ENCODE peak calls at places on chromosomes 13 and 19, in five cellular contexts. One of them, this sample, is unnamed.

GRCh38 chr19:17323973-17324327 is 10.7 kb downstream of the ANO8 start:
- DNase-seq in activated CD4-positive, alpha-beta T cell treated with anti-CD3 and anti-CD28 coated beads, Interleukin-2, amount 50 U/mL, for 48 hours: no peak
- DNase-seq in GM03348: no peak
- DNase-seq in foreskin keratinocyte: no peak
- DNase-seq in stimulated activated CD4-positive, alpha-beta T cell treated with anti-CD3 and anti-CD28 coated beads, Interleukin-2, amount 100 ng/mL, for 24 hours: no peak
- DNase-seq in this sample: no peak

GRCh38 chr19:55633866-55634265 is 6.9 kb upstream of the ZNF580 start:
- DNase-seq in activated CD4-positive, alpha-beta T cell treated with anti-CD3 and anti-CD28 coated beads, Interleukin-2, amount 50 U/mL, for 48 hours: no peak
- DNase-seq in GM03348: no peak
- DNase-seq in foreskin keratinocyte: no peak
- DNase-seq in stimulated activated CD4-positive, alpha-beta T cell treated with anti-CD3 and anti-CD28 coated beads, Interleukin-2, amount 100 ng/mL, for 24 hours: no peak
- DNase-seq in this sample: no peak

GRCh38 chr13:60590775-60591174 is 193.8 kb downstream of the TDRD3 start:
- DNase-seq in activated CD4-positive, alpha-beta T cell treated with anti-CD3 and anti-CD28 coated beads, Interleukin-2, amount 50 U/mL, for 48 hours: no peak
- DNase-seq in GM03348: peak
- DNase-seq in foreskin keratinocyte: no peak
- DNase-seq in stimulated activated CD4-positive, alpha-beta T cell treated with anti-CD3 and anti-CD28 coated beads, Interleukin-2, amount 100 ng/mL, for 24 hours: no peak
- DNase-seq in this sample: no peak

GRCh38 chr19:16366433-16367268 is 42.0 kb downstream of the KLF2 start:
- DNase-seq in activated CD4-positive, alpha-beta T cell treated with anti-CD3 and anti-CD28 coated beads, Interleukin-2, amount 50 U/mL, for 48 hours: peak
- DNase-seq in GM03348: no peak
- DNase-seq in foreskin keratinocyte: no peak
- DNase-seq in stimulated activated CD4-positive, alpha-beta T cell treated with anti-CD3 and anti-CD28 coated beads, Interleukin-2, amount 100 ng/mL, for 24 hours: no peak
- DNase-seq in this sample: no peak

GRCh38 chr19:48351341-48351752 is 12.4 kb downstream of the TMEM143 start:
- DNase-seq in activated CD4-positive, alpha-beta T cell treated with anti-CD3 and anti-CD28 coated beads, Interleukin-2, amount 50 U/mL, for 48 hours: peak
- DNase-seq in GM03348: peak
- DNase-seq in foreskin keratinocyte: no peak
- DNase-seq in stimulated activated CD4-positive, alpha-beta T cell treated with anti-CD3 and anti-CD28 coated beads, Interleukin-2, amount 100 ng/mL, for 24 hours: peak
- DNase-seq in this sample: peak

GRCh38 chr19:13995017-13995728 is 10.9 kb downstream of the RFX1 start:
- DNase-seq in activated CD4-positive, alpha-beta T cell treated with anti-CD3 and anti-CD28 coated beads, Interleukin-2, amount 50 U/mL, for 48 hours: no peak
- DNase-seq in GM03348: peak
- DNase-seq in foreskin keratinocyte: no peak
- DNase-seq in stimulated activated CD4-positive, alpha-beta T cell treated with anti-CD3 and anti-CD28 coated beads, Interleukin-2, amount 100 ng/mL, for 24 hours: no peak
- DNase-seq in this sample: no peak

GRCh38 chr19:18939922-18940775 is 868 bp downstream of the HOMER3 start:
- DNase-seq in activated CD4-positive, alpha-beta T cell treated with anti-CD3 and anti-CD28 coated beads, Interleukin-2, amount 50 U/mL, for 48 hours: peak
- DNase-seq in GM03348: peak
- DNase-seq in foreskin keratinocyte: peak
- DNase-seq in stimulated activated CD4-positive, alpha-beta T cell treated with anti-CD3 and anti-CD28 coated beads, Interleukin-2, amount 100 ng/mL, for 24 hours: no peak
- DNase-seq in this sample: peak

GRCh38 chr19:1286451-1286858 is 782 bp downstream of the EFNA2 start:
- DNase-seq in activated CD4-positive, alpha-beta T cell treated with anti-CD3 and anti-CD28 coated beads, Interleukin-2, amount 50 U/mL, for 48 hours: no peak
- DNase-seq in GM03348: no peak
- DNase-seq in foreskin keratinocyte: no peak
- DNase-seq in stimulated activated CD4-positive, alpha-beta T cell treated with anti-CD3 and anti-CD28 coated beads, Interleukin-2, amount 100 ng/mL, for 24 hours: no peak
- DNase-seq in this sample: no peak

GRCh38 chr19:29843180-29844051 is 31.6 kb downstream of the CCNE1 start:
- DNase-seq in activated CD4-positive, alpha-beta T cell treated with anti-CD3 and anti-CD28 coated beads, Interleukin-2, amount 50 U/mL, for 48 hours: no peak
- DNase-seq in GM03348: peak
- DNase-seq in foreskin keratinocyte: no peak
- DNase-seq in stimulated activated CD4-positive, alpha-beta T cell treated with anti-CD3 and anti-CD28 coated beads, Interleukin-2, amount 100 ng/mL, for 24 hours: no peak
- DNase-seq in this sample: no peak

GRCh38 chr19:30024091-30024490 is 82.1 kb downstream of the URI1 start:
- DNase-seq in activated CD4-positive, alpha-beta T cell treated with anti-CD3 and anti-CD28 coated beads, Interleukin-2, amount 50 U/mL, for 48 hours: no peak
- DNase-seq in GM03348: no peak
- DNase-seq in foreskin keratinocyte: no peak
- DNase-seq in stimulated activated CD4-positive, alpha-beta T cell treated with anti-CD3 and anti-CD28 coated beads, Interleukin-2, amount 100 ng/mL, for 24 hours: no peak
- DNase-seq in this sample: no peak

GRCh38 chr19:40716031-40716654 is 543 bp downstream of the COQ8B start:
- DNase-seq in activated CD4-positive, alpha-beta T cell treated with anti-CD3 and anti-CD28 coated beads, Interleukin-2, amount 50 U/mL, for 48 hours: peak
- DNase-seq in GM03348: no peak
- DNase-seq in foreskin keratinocyte: peak
- DNase-seq in stimulated activated CD4-positive, alpha-beta T cell treated with anti-CD3 and anti-CD28 coated beads, Interleukin-2, amount 100 ng/mL, for 24 hours: peak
- DNase-seq in this sample: peak

GRCh38 chr13:80988752-80989151 is 647.8 kb upstream of the SPRY2 start:
- DNase-seq in activated CD4-positive, alpha-beta T cell treated with anti-CD3 and anti-CD28 coated beads, Interleukin-2, amount 50 U/mL, for 48 hours: no peak
- DNase-seq in GM03348: no peak
- DNase-seq in foreskin keratinocyte: no peak
- DNase-seq in stimulated activated CD4-positive, alpha-beta T cell treated with anti-CD3 and anti-CD28 coated beads, Interleukin-2, amount 100 ng/mL, for 24 hours: no peak
- DNase-seq in this sample: no peak

GRCh38 chr13:111312944-111313590 is 7.4 kb upstream of the TEX29 start:
- DNase-seq in activated CD4-positive, alpha-beta T cell treated with anti-CD3 and anti-CD28 coated beads, Interleukin-2, amount 50 U/mL, for 48 hours: no peak
- DNase-seq in GM03348: no peak
- DNase-seq in foreskin keratinocyte: no peak
- DNase-seq in stimulated activated CD4-positive, alpha-beta T cell treated with anti-CD3 and anti-CD28 coated beads, Interleukin-2, amount 100 ng/mL, for 24 hours: no peak
- DNase-seq in this sample: no peak